ENCODE peak calls at places on chromosome 13, in six cellular contexts. O is EH; E is nucleus accumbens; C is GM04504; G is CD8-positive, alpha-beta T cell; H is heart right ventricle. K is an unnamed sample.

GRCh38 chr13:73230714-73231113 is 171.9 kb downstream of the KLF5 start:
- DNase-seq in O (peak), E (no peak), C (no peak), G (no peak), H (no peak), K (no peak)

GRCh38 chr13:97125051-97125809 is 96.9 kb upstream of the MBNL2 start:
- DNase-seq in O (peak), E (peak), C (no peak), G (no peak), H (no peak), K (no peak)

GRCh38 chr13:29713841-29714240 is 118.4 kb upstream of the SLC7A1 start:
- DNase-seq in O (peak), E (no peak), C (no peak), G (no peak), H (no peak), K (no peak)

GRCh38 chr13:21012841-21013681 is 48.3 kb downstream of the LATS2 start:
- DNase-seq in O (no peak), E (no peak), C (no peak), G (no peak), H (no peak), K (no peak)

GRCh38 chr13:108700421-108701170 is 71.2 kb downstream of the MYO16 start:
- DNase-seq in O (peak), E (no peak), C (peak), G (no peak), H (no peak), K (no peak)

GRCh38 chr13:108987488-108987887 is 358.1 kb downstream of the MYO16 start:
- DNase-seq in O (peak), E (no peak), C (no peak), G (no peak), H (no peak), K (peak)

GRCh38 chr13:59837101-59837500 is 326.6 kb downstream of the DIAPH3 start:
- DNase-seq in O (peak), E (no peak), C (no peak), G (no peak), H (no peak), K (no peak)

GRCh38 chr13:95403349-95404140 is 102.3 kb upstream of the ABCC4 start:
- DNase-seq in O (peak), E (no peak), C (no peak), G (no peak), H (no peak), K (no peak)

GRCh38 chr13:50357586-50358118 is 342.4 kb downstream of the KCNRG start:
- DNase-seq in O (peak), E (no peak), C (peak), G (no peak), H (no peak), K (peak)

GRCh38 chr13:101390461-101390860 is 25.8 kb downstream of the NALCN start:
- DNase-seq in O (peak), E (no peak), C (no peak), G (no peak), H (no peak), K (no peak)

GRCh38 chr13:63208811-63209210 is 1793.2 kb upstream of the PCDH20 start:
- DNase-seq in O (peak), E (no peak), C (no peak), G (no peak), H (no peak), K (no peak)

GRCh38 chr13:39107484-39108040 is 69.3 kb downstream of the NHLRC3 start:
- DNase-seq in O (no peak), E (no peak), C (no peak), G (no peak), H (no peak), K (no peak)

GRCh38 chr13:39498471-39499114 is 104.4 kb downstream of the LHFPL6 start:
- DNase-seq in O (no peak), E (no peak), C (no peak), G (no peak), H (no peak), K (no peak)

GRCh38 chr13:49560270-49561063 is 24.9 kb downstream of the RCBTB1 start:
- DNase-seq in O (peak), E (no peak), C (no peak), G (no peak), H (no peak), K (no peak)

GRCh38 chr13:31172535-31172934 is 10.8 kb upstream of the HSPH1 start:
- DNase-seq in O (peak), E (no peak), C (peak), G (no peak), H (no peak), K (peak)

GRCh38 chr13:92187378-92187989 is 789.1 kb downstream of the GPC5 start:
- DNase-seq in O (peak), E (no peak), C (peak), G (no peak), H (no peak), K (peak)

GRCh38 chr13:89255844-89256406 is 1584.8 kb downstream of the SLITRK5 start:
- DNase-seq in O (no peak), E (no peak), C (no peak), G (no peak), H (no peak), K (no peak)

GRCh38 chr13:98721825-98722510 is 30.5 kb downstream of the SLC15A1 start:
- DNase-seq in O (no peak), E (no peak), C (no peak), G (no peak), H (no peak), K (no peak)

GRCh38 chr13:39196957-39197644 is 158.8 kb downstream of the NHLRC3 start:
- DNase-seq in O (peak), E (no peak), C (no peak), G (no peak), H (no peak), K (no peak)

GRCh38 chr13:105616313-105617075 is 919.0 kb downstream of the EFNB2 start:
- DNase-seq in O (peak), E (no peak), C (no peak), G (no peak), H (no peak), K (no peak)

GRCh38 chr13:18232298-18232993 is 949.2 kb downstream of the TUBA3C start:
- DNase-seq in O (no peak), E (no peak), C (no peak), G (no peak), H (no peak), K (no peak)

GRCh38 chr13:22055259-22055658 is 384.4 kb downstream of the FGF9 start:
- DNase-seq in O (no peak), E (no peak), C (no peak), G (no peak), H (no peak), K (no peak)

GRCh38 chr13:48123827-48124226 is 28.9 kb upstream of the MED4 start:
- DNase-seq in O (no peak), E (no peak), C (no peak), G (no peak), H (no peak), K (no peak)

GRCh38 chr13:55560331-55560730 is 1580.4 kb upstream of the PRR20A start:
- DNase-seq in O (no peak), E (no peak), C (no peak), G (no peak), H (no peak), K (no peak)

GRCh38 chr13:91356919-91357612 is 9.6 kb downstream of the MIR17HG start:
- DNase-seq in O (no peak), E (no peak), C (no peak), G (no peak), H (no peak), K (no peak)

GRCh38 chr13:41613984-41614581 is 156.7 kb downstream of the RGCC start:
- DNase-seq in O (peak), E (no peak), C (peak), G (no peak), H (peak), K (peak)

GRCh38 chr13:38657191-38657590 is 29.7 kb upstream of the FREM2 start:
- DNase-seq in O (peak), E (no peak), C (no peak), G (no peak), H (no peak), K (no peak)

GRCh38 chr13:76882431-76882830 is 3.8 kb downstream of the KCTD12 start:
- DNase-seq in O (peak), E (no peak), C (peak), G (no peak), H (no peak), K (no peak)

GRCh38 chr13:112443191-112444000 is 67.2 kb downstream of the SPACA7 start:
- DNase-seq in O (peak), E (peak), C (no peak), G (peak), H (no peak), K (no peak)

K was measured in GM04503.